ENCODE peak calls at places on chromosomes 5 and 9, in eight cellular contexts. Q is K562, Z is bronchial epithelial cell, D is fibroblast of pulmonary artery, F is body of pancreas, L is GM10248, H is mucosa of descending colon, A is HFF-Myc. J is an unnamed sample.

GRCh38 chr5:1076406-1076805 is 35.5 kb downstream of the SLC12A7 start:
- DNase-seq in Q (no peak), Z (no peak), D (no peak), F (no peak), L (no peak), H (no peak), A (no peak), J (no peak)

GRCh38 chr9:70490478-70490877 is 76.0 kb upstream of the KLF9 start:
- DNase-seq in Q (no peak), Z (peak; percentile 16), D (no peak), F (no peak), L (no peak), H (no peak), A (no peak), J (no peak)

GRCh38 chr9:22052376-22052945 is 43.4 kb upstream of the CDKN2B start:
- DNase-seq in Q (no peak), Z (peak; percentile 99), D (peak; percentile 95), F (peak; percentile 2), L (no peak), H (no peak), A (peak; percentile 95), J (no peak)

GRCh38 chr5:78182838-78183237 is 111.7 kb downstream of the AP3B1 start:
- DNase-seq in Q (peak; percentile 5), Z (peak; percentile 48), D (no peak), F (no peak), L (no peak), H (no peak), A (no peak), J (no peak)

GRCh38 chr5:39760385-39761198 is 335.8 kb upstream of the DAB2 start:
- DNase-seq in Q (no peak), Z (peak; percentile 66), D (peak; percentile 99), F (peak; percentile 16), L (no peak), H (no peak), A (peak; percentile 68), J (peak; percentile 28)

GRCh38 chr5:132008961-132009680 is 2.3 kb downstream of the ACSL6 start:
- DNase-seq in Q (peak; percentile 48), Z (peak; percentile 77), D (no peak), F (no peak), L (no peak), H (peak; percentile 27), A (no peak), J (no peak)

GRCh38 chr5:118651002-118651401 is 337.3 kb downstream of the DTWD2 start:
- DNase-seq in Q (no peak), Z (no peak), D (no peak), F (no peak), L (no peak), H (no peak), A (no peak), J (no peak)

GRCh38 chr5:167440846-167441245 is 850.6 kb upstream of the WWC1 start:
- DNase-seq in Q (no peak), Z (no peak), D (no peak), F (no peak), L (no peak), H (no peak), A (no peak), J (no peak)

GRCh38 chr9:116857321-116857720 is 170.2 kb downstream of the TRIM32 start:
- DNase-seq in Q (no peak), Z (peak; percentile 34), D (no peak), F (no peak), L (no peak), H (no peak), A (no peak), J (no peak)

GRCh38 chr5:139636207-139636792 is 11.8 kb upstream of the CXXC5 start:
- DNase-seq in Q (peak; percentile 44), Z (peak; percentile 62), D (no peak), F (peak; percentile 73), L (peak; percentile 88), H (peak; percentile 82), A (no peak), J (no peak)

GRCh38 chr5:171975262-171975876 is 31.1 kb downstream of the FBXW11 start:
- DNase-seq in Q (no peak), Z (no peak), D (peak; percentile 48), F (no peak), L (no peak), H (no peak), A (no peak), J (no peak)

GRCh38 chr5:95644351-95645042 is 2.1 kb upstream of the RFESD start:
- DNase-seq in Q (peak; percentile 51), Z (peak; percentile 52), D (peak; percentile 76), F (peak; percentile 75), L (peak; percentile 46), H (no peak), A (no peak), J (no peak)

GRCh38 chr9:71769175-71770165 is 1.2 kb upstream of the CEMIP2 start:
- DNase-seq in Q (peak; percentile 37), Z (peak; percentile 81), D (peak; percentile 24), F (peak; percentile 96), L (peak; percentile 33), H (peak; percentile 94), A (no peak), J (peak; percentile 86)

GRCh38 chr9:93906182-93906880 is 48.8 kb downstream of the BARX1 start:
- DNase-seq in Q (no peak), Z (no peak), D (no peak), F (no peak), L (no peak), H (peak; percentile 15), A (no peak), J (no peak)

GRCh38 chr5:172658869-172659513 is 17.9 kb downstream of the NEURL1B start:
- DNase-seq in Q (no peak), Z (peak; percentile 30), D (no peak), F (peak; percentile 92), L (no peak), H (peak; percentile 81), A (no peak), J (peak; percentile 69)

GRCh38 chr9:78858266-78858665 is 561.3 kb downstream of the PSAT1 start:
- DNase-seq in Q (no peak), Z (no peak), D (no peak), F (no peak), L (no peak), H (no peak), A (no peak), J (no peak)

GRCh38 chr5:14580037-14581034 is 1.3 kb upstream of the OTULINL start:
- DNase-seq in Q (no peak), Z (no peak), D (peak; percentile 56), F (no peak), L (no peak), H (no peak), A (peak; percentile 32), J (no peak)

GRCh38 chr9:83291196-83291595 is 228.3 kb upstream of the RASEF start:
- DNase-seq in Q (no peak), Z (no peak), D (no peak), F (peak; percentile 3), L (no peak), H (no peak), A (no peak), J (no peak)

GRCh38 chr9:82260691-82261090 is 272.1 kb downstream of the SPATA31D1 start:
- DNase-seq in Q (no peak), Z (no peak), D (no peak), F (no peak), L (no peak), H (no peak), A (no peak), J (no peak)

DNA sequence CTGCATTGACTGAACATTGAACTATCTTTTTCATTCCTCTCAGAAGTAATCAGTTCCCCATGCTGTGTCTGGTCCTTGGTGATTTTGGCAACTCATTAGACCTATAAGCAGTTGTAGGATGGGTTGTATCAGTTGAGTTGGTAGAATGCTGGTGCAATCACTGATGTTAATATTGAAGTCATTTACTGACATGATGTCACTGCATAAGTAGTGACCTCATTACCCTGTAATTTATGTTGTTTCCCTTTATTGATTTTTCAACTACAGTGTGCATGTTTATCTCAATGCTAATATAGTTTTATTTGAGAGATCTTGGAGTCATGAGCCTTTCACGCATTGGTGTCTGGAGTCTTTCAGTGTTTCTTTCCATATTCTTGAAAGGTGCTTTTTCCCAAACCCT is 275.0 kb downstream of the SPATA31D1 start:
- DNase-seq in Q (no peak), Z (no peak), D (no peak), F (no peak), L (no peak), H (no peak), A (no peak), J (no peak)
- TF ChIP-seq CTCF in Q (no peak), Z (no peak), D (no peak), F (no peak), L (no peak), H (no peak), A (no peak), J (no peak)

GRCh38 chr5:27240791-27241190 is 202.4 kb upstream of the CDH9 start:
- DNase-seq in Q (no peak), Z (peak; percentile 4), D (peak; percentile 14), F (no peak), L (no peak), H (no peak), A (no peak), J (no peak)

GRCh38 chr5:27242258-27242626 is 203.9 kb upstream of the CDH9 start:
- DNase-seq in Q (no peak), Z (peak; percentile 85), D (no peak), F (no peak), L (no peak), H (no peak), A (peak; percentile 40), J (no peak)

GRCh38 chr5:27241564-27242257 is 203.3 kb upstream of the CDH9 start:
- DNase-seq in Q (no peak), Z (peak; percentile 97), D (peak; percentile 97), F (no peak), L (no peak), H (no peak), A (peak; percentile 83), J (no peak)
- TF ChIP-seq CTCF in Q (no peak), Z (peak; percentile 11), D (peak; percentile 48), F (no peak), L (no peak), H (no peak), A (no peak), J (no peak)

GRCh38 chr5:102450313-102450990 is 48.3 kb downstream of the SLCO6A1 start:
- DNase-seq in Q (no peak), Z (peak; percentile 0), D (peak; percentile 0), F (no peak), L (no peak), H (peak; percentile 12), A (no peak), J (no peak)
- TF ChIP-seq CTCF in Q (no peak), Z (no peak), D (no peak), F (no peak), L (peak; percentile 3), H (no peak), A (no peak), J (no peak)

DNA sequence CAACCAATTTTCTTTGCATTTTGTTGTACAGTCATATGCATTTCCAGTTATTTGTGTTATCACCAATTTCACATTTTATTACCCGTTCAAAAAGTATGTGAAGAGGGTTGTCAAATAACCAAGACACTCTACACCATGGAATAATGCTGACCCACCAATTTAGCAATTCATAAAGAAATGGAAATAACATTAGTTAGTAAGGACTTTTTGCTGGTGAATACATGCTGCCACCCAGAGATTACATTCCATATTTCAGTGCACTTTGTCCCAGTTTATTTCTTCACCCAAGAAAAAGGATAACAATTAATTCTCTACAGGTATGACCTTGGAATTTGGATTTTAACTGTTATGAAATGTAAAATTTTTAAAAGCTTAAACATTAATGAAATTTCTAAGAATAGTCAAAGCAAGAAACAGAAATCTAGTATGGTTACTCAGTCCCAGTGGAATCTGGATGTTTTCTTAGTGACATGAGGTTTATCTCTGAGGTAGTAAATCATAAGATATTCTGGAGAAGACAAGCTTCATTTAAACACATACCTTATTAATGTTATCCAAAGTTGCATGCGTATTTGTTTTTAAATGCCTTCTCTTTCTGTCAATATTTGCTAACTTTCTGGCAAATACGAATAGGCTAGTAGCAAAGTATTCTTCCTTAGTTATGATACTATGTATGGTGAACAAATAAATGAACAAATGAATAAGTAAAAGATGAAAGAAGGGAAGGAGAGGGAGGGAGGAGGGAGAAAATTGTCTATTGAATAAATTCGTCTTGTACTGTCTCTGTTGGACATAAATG is 100.6 kb downstream of the CETN3 start:
- DNase-seq in Q (no peak), Z (no peak), D (no peak), F (no peak), L (no peak), H (no peak), A (no peak), J (no peak)
- TF ChIP-seq CTCF in Q (no peak), Z (no peak), D (no peak), F (no peak), L (no peak), H (no peak), A (no peak), J (no peak)

J was measured in left ventricle myocardium inferior.